ENCODE peak calls at places on chromosomes 7 and 10, in five cellular contexts. Z, V, M, B and E are unnamed samples.

GRCh38 chr10:16867990-16868389 is 50.8 kb upstream of the RSU1 start:
- DNase-seq in Z (no peak), M (no peak), V (no peak), B (no peak), E (no peak)

GRCh38 chr7:154289119-154289518 is 236.9 kb downstream of the DPP6 start:
- DNase-seq in Z (no peak), M (no peak), V (no peak), B (no peak), E (no peak)

GRCh38 chr7:20558963-20559716 is 56.3 kb upstream of the ABCB5 start:
- DNase-seq in B (no peak), V (no peak), M (no peak), Z (no peak), E (no peak)

GRCh38 chr7:136086712-136087111 is 109.6 kb upstream of the MTPN start:
- DNase-seq in V (peak), M (peak), B (no peak), Z (peak), E (peak)

GRCh38 chr7:23454880-23455526 is 15.3 kb downstream of the IGF2BP3 start:
- DNase-seq in B (no peak), V (no peak), Z (no peak), M (no peak), E (no peak)

GRCh38 chr7:139918488-139918887 is 89.4 kb downstream of the TBXAS1 start:
- DNase-seq in Z (no peak), B (no peak), V (no peak), M (no peak), E (no peak)

GRCh38 chr7:32070051-32070405 is 179 bp downstream of the PDE1C start:
- DNase-seq in Z (no peak), M (peak), B (no peak), V (no peak), E (no peak)

GRCh38 chr7:155193716-155194115 is 104.0 kb upstream of the INSIG1 start:
- DNase-seq in Z (no peak), B (no peak), V (no peak), M (no peak), E (no peak)

GRCh38 chr7:39460486-39460885 is 105.7 kb upstream of the YAE1 start:
- DNase-seq in Z (no peak), M (no peak), V (no peak), B (no peak), E (no peak)

GRCh38 chr10:97072851-97073665 is 112.7 kb downstream of the SLIT1 start:
- DNase-seq in M (peak), B (peak), Z (peak), V (peak), E (peak)

GRCh38 chr7:35624299-35625186 is 70.4 kb downstream of the HERPUD2 start:
- DNase-seq in Z (peak), V (no peak), B (peak), M (peak), E (peak)

GRCh38 chr7:188727-189500 is 3.5 kb upstream of the FAM20C start:
- DNase-seq in V (no peak), Z (no peak), B (no peak), M (no peak), E (no peak)

GRCh38 chr10:124998624-124999291 is 56.8 kb downstream of the ZRANB1 start:
- DNase-seq in V (no peak), B (no peak), Z (no peak), M (no peak), E (no peak)

GRCh38 chr10:73953665-73954064 is 42.7 kb downstream of the PLAU start:
- DNase-seq in Z (peak), B (no peak), M (peak), V (peak), E (no peak)

GRCh38 chr7:105015631-105015965 is 1.6 kb downstream of the KMT2E start:
- DNase-seq in B (peak), M (peak), Z (no peak), V (no peak), E (peak)